ENCODE peak calls at places on chromosomes 4 and X, in five cellular contexts. O is psoas muscle, V is pancreas, R is heart right ventricle, M is ascending aorta. J is an unnamed sample. For H3K4me1, the result is how much of the 10 kb centered on the place peaks cover.

GRCh38 chrX:150094996-150095395 is 156.7 kb upstream of the EOLA2 start:
- DNase-seq in O (no peak), M (no peak), V (no peak), R (no peak), J (no peak)

GRCh38 chr4:102466298-102466697 is 34.9 kb upstream of the NFKB1 start:
- DNase-seq in M (no peak), R (no peak), V (no peak), O (no peak), J (no peak)

GRCh38 chrX:44765556-44765955 is 78.3 kb upstream of the DUSP21 start:
- DNase-seq in V (no peak), M (no peak), R (no peak), O (no peak), J (no peak)

GRCh38 chrX:24207826-24208225 is 58.3 kb downstream of the ZFX start:
- DNase-seq in M (no peak), O (no peak), V (no peak), R (no peak), J (no peak)

GRCh38 chrX:42772874-42773273 is 5.1 kb downstream of the PPP1R2C start:
- DNase-seq in R (no peak), O (no peak), M (no peak), V (no peak), J (no peak)

GRCh38 chrX:39741904-39742303 is 355.9 kb downstream of the BCOR start:
- DNase-seq in R (no peak), V (no peak), M (no peak), O (no peak), J (no peak)

GRCh38 chrX:7435822-7436221 is 287.9 kb upstream of the PUDP start:
- DNase-seq in V (no peak), O (no peak), R (no peak), M (no peak), J (no peak)

GRCh38 chr4:168831919-168832745 is 177.9 kb downstream of the CBR4 start:
- DNase-seq in M (peak), R (peak), V (peak), O (peak), J (peak)

GRCh38 chrX:38627683-38628082 is 66.3 kb downstream of the TSPAN7 start:
- DNase-seq in V (no peak), M (no peak), R (no peak), O (no peak), J (no peak)

GRCh38 chrX:37349131-37350033 is at the start of gene PRRG1:
- DNase-seq in V (peak), M (peak), O (peak), R (peak), J (peak)

GRCh38 chr4:112898357-112899141 is 150.9 kb upstream of the ANK2 start:
- DNase-seq in M (no peak), R (no peak), O (no peak), V (no peak), J (no peak)

GRCh38 chr4:41324861-41325260 is 68.1 kb downstream of the UCHL1 start:
- DNase-seq in M (no peak), V (no peak), R (no peak), O (no peak), J (no peak)

GRCh38 chr4:5460106-5460801 is 248.1 kb downstream of the EVC2 start:
- DNase-seq in V (no peak), M (peak), R (no peak), O (no peak), J (peak)

GRCh38 chrX:362351-362750 is 24.4 kb downstream of the PPP2R3B start:
- DNase-seq in R (no peak), V (no peak), O (no peak), M (no peak), J (peak)

GRCh38 chr4:6303943-6304342 is 34.3 kb downstream of the WFS1 start:
- DNase-seq in V (peak), O (no peak), M (no peak), R (no peak), J (no peak)

GRCh38 chrX:84216406-84216805 is 28.4 kb upstream of the RPS6KA6 start:
- DNase-seq in V (no peak), M (no peak), R (no peak), O (no peak), J (no peak)

GRCh38 chr4:124279741-124280140 is 432.8 kb downstream of the ANKRD50 start:
- DNase-seq in O (no peak), R (no peak), V (no peak), M (no peak), J (no peak)

GRCh38 chr4:119667802-119668201 is 39.2 kb upstream of the PDE5A start:
- DNase-seq in M (no peak), O (no peak), V (no peak), R (no peak), J (no peak)
- H3K4me1 ChIP-seq in M (under half), O (under half), V (under half), R (under half), J (under half)

DNA sequence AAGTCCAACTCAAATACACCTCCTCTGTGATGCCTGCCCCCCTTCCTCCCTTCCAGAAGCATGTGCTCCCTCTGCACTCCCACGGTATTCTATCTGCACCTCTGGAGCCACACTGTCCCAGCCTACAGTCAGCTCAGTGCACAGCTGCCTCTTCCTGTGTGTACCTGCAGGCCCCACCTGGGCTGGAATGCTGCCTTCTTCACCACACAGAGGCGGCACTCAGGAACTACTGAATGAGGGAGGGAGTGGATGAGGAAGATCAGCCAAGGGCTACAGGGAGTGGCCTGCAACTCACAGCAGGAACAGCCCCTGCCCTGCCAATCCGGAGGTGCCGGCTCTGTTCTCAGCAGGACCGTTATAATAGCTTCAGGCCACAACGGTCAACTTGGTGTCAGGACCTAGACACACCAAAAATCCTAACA is 10.1 kb downstream of the AFAP1 start:
- DNase-seq in M (no peak), R (no peak), V (no peak), O (no peak), J (no peak)
- H3K4me1 ChIP-seq in M (under half), R (under half), V (under half), O (under half), J (under half)

GRCh38 chrX:31179203-31179602 is 107.4 kb upstream of the FTHL17 start:
- DNase-seq in M (no peak), R (no peak), O (no peak), V (no peak), J (no peak)
- H3K4me1 ChIP-seq in M (under half), R (under half), O (under half), V (under half), J (under half)

GRCh38 chr4:152462715-152463114 is 73.2 kb downstream of the FBXW7 start:
- DNase-seq in M (no peak), O (no peak), R (no peak), V (no peak), J (no peak)
- H3K4me1 ChIP-seq in M (under half), O (under half), R (under half), V (under half), J (under half)